ENCODE peak calls at places on chromosomes 13 and 19, in nine cellular contexts. C, F, H, U, N, E, S, O and Q are unnamed samples.

GRCh38 chr19:1469200-1469935 is 9.6 kb downstream of the C19orf25 start:
- DNase-seq in C (no peak), F (no peak), H (no peak), U (no peak), N (no peak), E (no peak), S (no peak), O (no peak), Q (no peak)

GRCh38 chr13:104318121-104318520 is 1251.9 kb upstream of the SLC10A2 start:
- DNase-seq in C (no peak), F (no peak), H (no peak), U (no peak), N (peak; percentile 63), E (peak; percentile 46), S (no peak), O (peak; percentile 69), Q (peak; percentile 15)

GRCh38 chr19:11797491-11797890 is 832 bp upstream of the ZNF491 start:
- DNase-seq in C (peak; percentile 80), F (peak; percentile 86), H (peak; percentile 59), U (peak; percentile 88), N (peak; percentile 91), E (peak; percentile 95), S (peak; percentile 90), O (peak; percentile 90), Q (peak; percentile 84)

GRCh38 chr13:72458701-72459100 is 268.7 kb downstream of the MZT1 start:
- DNase-seq in C (no peak), F (no peak), H (no peak), U (no peak), N (no peak), E (no peak), S (no peak), O (peak; percentile 67), Q (no peak)

GRCh38 chr13:79581870-79582315 is 100.9 kb downstream of the NDFIP2 start:
- DNase-seq in C (no peak), F (no peak), H (peak; percentile 17), U (no peak), N (peak; percentile 90), E (no peak), S (peak; percentile 85), O (peak; percentile 50), Q (peak; percentile 56)

GRCh38 chr19:33234736-33235135 is 9.1 kb upstream of the SLC7A10 start:
- DNase-seq in C (no peak), F (no peak), H (no peak), U (no peak), N (no peak), E (no peak), S (no peak), O (no peak), Q (no peak)

GRCh38 chr19:27906081-27906480 is 1306.9 kb downstream of the UQCRFS1 start:
- DNase-seq in C (no peak), F (no peak), H (peak; percentile 24), U (no peak), N (no peak), E (no peak), S (peak; percentile 54), O (no peak), Q (no peak)

GRCh38 chr19:17307876-17308377 is 1.4 kb upstream of the DDA1 start:
- DNase-seq in C (no peak), F (no peak), H (no peak), U (no peak), N (no peak), E (peak; percentile 3), S (no peak), O (no peak), Q (no peak)

GRCh38 chr19:50814883-50815282 is 8.7 kb downstream of the KLK1 start:
- DNase-seq in C (no peak), F (no peak), H (no peak), U (no peak), N (no peak), E (no peak), S (no peak), O (no peak), Q (no peak)

GRCh38 chr19:3224346-3225325 is at the start of gene CELF5:
- DNase-seq in C (peak; percentile 65), F (no peak), H (no peak), U (peak; percentile 54), N (peak; percentile 36), E (peak; percentile 80), S (no peak), O (peak; percentile 10), Q (no peak)

GRCh38 chr19:1116726-1117581 is 13.2 kb downstream of the GPX4 start:
- DNase-seq in C (no peak), F (no peak), H (no peak), U (no peak), N (no peak), E (no peak), S (no peak), O (no peak), Q (no peak)

GRCh38 chr13:79423801-79424642 is 18.0 kb upstream of the RBM26 start:
- DNase-seq in C (no peak), F (no peak), H (no peak), U (peak; percentile 25), N (peak; percentile 59), E (peak; percentile 53), S (no peak), O (peak; percentile 76), Q (peak; percentile 80)

GRCh38 chr13:76019421-76020044 is 383.4 kb downstream of the LMO7 start:
- DNase-seq in C (no peak), F (no peak), H (peak; percentile 5), U (no peak), N (no peak), E (peak; percentile 44), S (no peak), O (no peak), Q (no peak)

GRCh38 chr19:8074501-8074900 is 21.9 kb downstream of the CCL25 start:
- DNase-seq in C (no peak), F (no peak), H (no peak), U (no peak), N (no peak), E (no peak), S (no peak), O (no peak), Q (no peak)

GRCh38 chr13:33611016-33611805 is 206.7 kb upstream of the RFC3 start:
- DNase-seq in C (no peak), F (peak; percentile 41), H (peak; percentile 30), U (no peak), N (no peak), E (no peak), S (no peak), O (peak; percentile 88), Q (peak; percentile 86)

GRCh38 chr13:20815469-20815868 is 41.7 kb upstream of the EEF1AKMT1 start:
- DNase-seq in C (no peak), F (no peak), H (no peak), U (no peak), N (no peak), E (no peak), S (no peak), O (no peak), Q (peak; percentile 35)